ENCODE peak calls at places on chromosomes 11 and 22, in seven cellular contexts. B is CD4-positive, alpha-beta memory T cell; K is T-cell; R is LoVo; F is D721Med; S is fibroblast of lung; E is activated CD8-positive, alpha-beta T cell treated with anti-CD3 and anti-CD28 coated beads, Interleukin-2, amount 10 ng/mL, durations not matched to agents 7 days and 5 days. Y is an unnamed sample.

GRCh38 chr11:68003846-68004550 is at the start of gene UNC93B1:
- DNase-seq in B (peak; percentile 79), K (peak; percentile 75), R (peak; percentile 85), F (no peak), S (peak; percentile 77), E (peak; percentile 92), Y (peak; percentile 70)

GRCh38 chr11:34266090-34266912 is 91.5 kb downstream of the ABTB2 start:
- DNase-seq in B (no peak), K (no peak), R (no peak), F (no peak), S (peak; percentile 97), E (no peak), Y (no peak)

GRCh38 chr22:50610041-50610451 is 9.5 kb downstream of the MAPK8IP2 start:
- DNase-seq in B (no peak), K (no peak), R (no peak), F (no peak), S (no peak), E (no peak), Y (no peak)

GRCh38 chr22:38316340-38317236 is 645 bp downstream of the CSNK1E start:
- DNase-seq in B (peak; percentile 71), K (peak; percentile 52), R (no peak), F (no peak), S (peak; percentile 64), E (peak; percentile 56), Y (peak; percentile 70)

GRCh38 chr11:61377461-61378160 is 14.8 kb upstream of the TMEM216 start:
- DNase-seq in B (no peak), K (no peak), R (no peak), F (no peak), S (peak; percentile 18), E (no peak), Y (no peak)

GRCh38 chr22:37331034-37331428 is 48.7 kb downstream of the CYTH4 start:
- DNase-seq in B (no peak), K (no peak), R (no peak), F (no peak), S (peak; percentile 57), E (no peak), Y (peak; percentile 45)

GRCh38 chr11:125451400-125452124 is 44.5 kb downstream of the FEZ1 start:
- DNase-seq in B (no peak), K (no peak), R (no peak), F (no peak), S (peak; percentile 47), E (no peak), Y (peak; percentile 67)

GRCh38 chr11:65584723-65585171 is 8.9 kb downstream of the EHBP1L1 start:
- DNase-seq in B (no peak), K (no peak), R (no peak), F (no peak), S (no peak), E (no peak), Y (no peak)

GRCh38 chr11:48307760-48308386 is 1.9 kb downstream of the OR4S1 start:
- DNase-seq in B (peak; percentile 56), K (peak; percentile 51), R (peak; percentile 70), F (no peak), S (peak; percentile 19), E (peak; percentile 78), Y (peak; percentile 45)

GRCh38 chr11:31480930-31481329 is 28.5 kb downstream of the IMMP1L start:
- DNase-seq in B (no peak), K (no peak), R (no peak), F (no peak), S (no peak), E (no peak), Y (no peak)

GRCh38 chr11:101049123-101049522 is 80.5 kb downstream of the PGR start:
- DNase-seq in B (no peak), K (no peak), R (no peak), F (no peak), S (no peak), E (no peak), Y (no peak)

GRCh38 chr11:117928818-117929567 is at the start of gene TMPRSS13:
- DNase-seq in B (no peak), K (no peak), R (peak; percentile 46), F (no peak), S (no peak), E (no peak), Y (no peak)

GRCh38 chr22:45296628-45297297 is 12.0 kb downstream of the UPK3A start:
- DNase-seq in B (peak; percentile 66), K (peak; percentile 23), R (no peak), F (no peak), S (no peak), E (peak; percentile 70), Y (no peak)

GRCh38 chr11:33690290-33691050 is 10.2 kb downstream of the C11orf91 start:
- DNase-seq in B (no peak), K (no peak), R (peak; percentile 83), F (no peak), S (peak; percentile 93), E (no peak), Y (peak; percentile 98)

GRCh38 chr22:40453676-40454075 is 83.3 kb downstream of the SGSM3 start:
- DNase-seq in B (no peak), K (no peak), R (no peak), F (no peak), S (peak; percentile 42), E (no peak), Y (no peak)

GRCh38 chr11:69840371-69841169 is 21.4 kb upstream of the FGF3 start:
- DNase-seq in B (no peak), K (no peak), R (peak; percentile 55), F (no peak), S (no peak), E (no peak), Y (no peak)

GRCh38 chr11:71562120-71562519 is 3.2 kb upstream of the KRTAP5-10 start:
- DNase-seq in B (no peak), K (no peak), R (peak; percentile 11), F (no peak), S (no peak), E (no peak), Y (no peak)

GRCh38 chr11:57530215-57530595 is 349 bp downstream of the TIMM10 start:
- DNase-seq in B (no peak), K (no peak), R (no peak), F (no peak), S (no peak), E (no peak), Y (no peak)

GRCh38 chr11:44730775-44731174 is 4.0 kb downstream of the TSPAN18 start:
- DNase-seq in B (no peak), K (no peak), R (no peak), F (no peak), S (no peak), E (no peak), Y (no peak)

GRCh38 chr11:66958956-66959274 is 732 bp upstream of the PC start:
- DNase-seq in B (no peak), K (no peak), R (no peak), F (no peak), S (no peak), E (no peak), Y (no peak)

GRCh38 chr11:102112654-102112926 is 2.3 kb downstream of the YAP1 start:
- DNase-seq in B (no peak), K (no peak), R (no peak), F (no peak), S (no peak), E (no peak), Y (no peak)

GRCh38 chr22:46473021-46473779 is 64.2 kb downstream of the CELSR1 start:
- DNase-seq in B (no peak), K (no peak), R (no peak), F (no peak), S (no peak), E (no peak), Y (no peak)

GRCh38 chr11:46701078-46701654 is 335 bp downstream of the ZNF408 start:
- DNase-seq in B (no peak), K (no peak), R (no peak), F (no peak), S (no peak), E (no peak), Y (no peak)

GRCh38 chr11:3056296-3057068 is 741 bp downstream of the CARS1 start:
- DNase-seq in B (peak; percentile 23), K (no peak), R (peak; percentile 1), F (no peak), S (no peak), E (peak; percentile 37), Y (peak; percentile 26)

GRCh38 chr22:42959472-42960145 is 55.3 kb downstream of the PACSIN2 start:
- DNase-seq in B (no peak), K (no peak), R (peak; percentile 78), F (no peak), S (peak; percentile 77), E (no peak), Y (peak; percentile 98)

GRCh38 chr11:33419956-33420355 is 162.8 kb downstream of the HIPK3 start:
- DNase-seq in B (no peak), K (no peak), R (no peak), F (no peak), S (no peak), E (no peak), Y (no peak)

GRCh38 chr11:123033895-123034294 is 28.0 kb downstream of the HSPA8 start:
- DNase-seq in B (no peak), K (no peak), R (no peak), F (no peak), S (no peak), E (no peak), Y (peak; percentile 32)

GRCh38 chr11:48193876-48194275 is 22.7 kb upstream of the OR4B1 start:
- DNase-seq in B (no peak), K (no peak), R (no peak), F (no peak), S (peak; percentile 8), E (no peak), Y (no peak)

GRCh38 chr11:861105-861479 is 18.4 kb downstream of the TSPAN4 start:
- DNase-seq in B (no peak), K (no peak), R (no peak), F (no peak), S (no peak), E (no peak), Y (no peak)

GRCh38 chr22:26589367-26589844 is 526 bp downstream of the TPST2 start:
- DNase-seq in B (no peak), K (no peak), R (peak; percentile 13), F (no peak), S (no peak), E (peak; percentile 45), Y (peak; percentile 23)

GRCh38 chr11:78227906-78228305 is 39.2 kb downstream of the USP35 start:
- DNase-seq in B (no peak), K (no peak), R (no peak), F (no peak), S (no peak), E (no peak), Y (no peak)

GRCh38 chr11:408154-409007 is 6.4 kb downstream of the SIGIRR start:
- DNase-seq in B (no peak), K (no peak), R (no peak), F (no peak), S (no peak), E (no peak), Y (no peak)

GRCh38 chr11:122226810-122227379 is 110.9 kb upstream of the BLID start:
- DNase-seq in B (no peak), K (no peak), R (no peak), F (no peak), S (no peak), E (no peak), Y (no peak)

GRCh38 chr11:99773646-99774045 is 752.9 kb downstream of the CNTN5 start:
- DNase-seq in B (no peak), K (no peak), R (no peak), F (no peak), S (peak; percentile 56), E (no peak), Y (no peak)

GRCh38 chr11:120133216-120134105 is 4.5 kb downstream of the TRIM29 start:
- DNase-seq in B (no peak), K (no peak), R (no peak), F (no peak), S (no peak), E (no peak), Y (no peak)

GRCh38 chr22:36347094-36347493 is 40.7 kb downstream of the MYH9 start:
- DNase-seq in B (no peak), K (no peak), R (no peak), F (no peak), S (no peak), E (no peak), Y (no peak)

GRCh38 chr11:96200243-96200642 is 142.8 kb downstream of the MAML2 start:
- DNase-seq in B (no peak), K (no peak), R (no peak), F (no peak), S (peak; percentile 70), E (no peak), Y (peak; percentile 11)

GRCh38 chr11:115085461-115086220 is 407.3 kb downstream of the NXPE2 start:
- DNase-seq in B (no peak), K (no peak), R (no peak), F (no peak), S (no peak), E (no peak), Y (no peak)

Y was measured in endothelial cell of umbilical vein.